ENCODE peak calls at places on chromosomes 4 and X, in ten cellular contexts. One of them, this sample, is unnamed.
A peak's percentile ranks its signal among the peaks of the same experiment; 100 is the strongest.

GRCh38 chr4:99587302-99587701 is 12.7 kb downstream of the MTTP start:
- DNase-seq in suprapubic skin: no peak
- DNase-seq in cardiac muscle cell: no peak
- DNase-seq in SK-N-SH: no peak
- DNase-seq in ovary: no peak
- DNase-seq in PC-9: no peak
- DNase-seq in AG04450: no peak
- DNase-seq in heart right ventricle: no peak
- DNase-seq in IMR-90: no peak
- DNase-seq in right lobe of liver: no peak
- DNase-seq in this sample: no peak

GRCh38 chrX:370244-370962 is 16.3 kb downstream of the PPP2R3B start:
- DNase-seq in cardiac muscle cell: no peak
- DNase-seq in PC-9: no peak
- DNase-seq in IMR-90: no peak
- DNase-seq in AG04450: no peak
- DNase-seq in SK-N-SH: no peak
- DNase-seq in heart right ventricle: peak; percentile 29
- DNase-seq in ovary: no peak
- DNase-seq in suprapubic skin: no peak
- DNase-seq in right lobe of liver: no peak
- DNase-seq in this sample: peak; percentile 60

GRCh38 chrX:31099536-31100090 is 27.8 kb upstream of the FTHL17 start:
- DNase-seq in SK-N-SH: no peak
- DNase-seq in PC-9: no peak
- DNase-seq in right lobe of liver: no peak
- DNase-seq in ovary: no peak
- DNase-seq in IMR-90: no peak
- DNase-seq in cardiac muscle cell: no peak
- DNase-seq in suprapubic skin: no peak
- DNase-seq in AG04450: no peak
- DNase-seq in heart right ventricle: no peak
- DNase-seq in this sample: no peak

GRCh38 chr4:152665691-152666410 is 13.9 kb downstream of the TMEM154 start:
- DNase-seq in PC-9: no peak
- DNase-seq in AG04450: no peak
- DNase-seq in heart right ventricle: no peak
- DNase-seq in SK-N-SH: no peak
- DNase-seq in right lobe of liver: no peak
- DNase-seq in suprapubic skin: no peak
- DNase-seq in IMR-90: no peak
- DNase-seq in cardiac muscle cell: no peak
- DNase-seq in ovary: no peak
- DNase-seq in this sample: peak; percentile 51

GRCh38 chr4:185580699-185581098 is 45.4 kb upstream of the PDLIM3 start:
- DNase-seq in ovary: no peak
- DNase-seq in suprapubic skin: no peak
- DNase-seq in SK-N-SH: no peak
- DNase-seq in IMR-90: peak; percentile 26
- DNase-seq in cardiac muscle cell: no peak
- DNase-seq in AG04450: no peak
- DNase-seq in heart right ventricle: no peak
- DNase-seq in right lobe of liver: no peak
- DNase-seq in PC-9: no peak
- DNase-seq in this sample: no peak

GRCh38 chrX:149453030-149453429 is 52.1 kb downstream of the IDS start:
- DNase-seq in ovary: no peak
- DNase-seq in heart right ventricle: no peak
- DNase-seq in PC-9: peak; percentile 44
- DNase-seq in suprapubic skin: no peak
- DNase-seq in cardiac muscle cell: peak; percentile 18
- DNase-seq in AG04450: no peak
- DNase-seq in IMR-90: peak; percentile 17
- DNase-seq in right lobe of liver: no peak
- DNase-seq in SK-N-SH: no peak
- DNase-seq in this sample: no peak

GRCh38 chrX:3548743-3549441 is 164.6 kb downstream of the PRKX start:
- DNase-seq in PC-9: no peak
- DNase-seq in cardiac muscle cell: peak; percentile 86
- DNase-seq in AG04450: peak; percentile 62
- DNase-seq in suprapubic skin: no peak
- DNase-seq in right lobe of liver: no peak
- DNase-seq in IMR-90: peak; percentile 79
- DNase-seq in SK-N-SH: peak; percentile 14
- DNase-seq in ovary: no peak
- DNase-seq in heart right ventricle: peak; percentile 12
- DNase-seq in this sample: no peak

GRCh38 chr4:116925900-116926457 is 159.4 kb downstream of the TRAM1L1 start:
- DNase-seq in ovary: no peak
- DNase-seq in right lobe of liver: peak; percentile 48
- DNase-seq in suprapubic skin: no peak
- DNase-seq in SK-N-SH: peak; percentile 69
- DNase-seq in cardiac muscle cell: no peak
- DNase-seq in PC-9: no peak
- DNase-seq in heart right ventricle: no peak
- DNase-seq in IMR-90: no peak
- DNase-seq in AG04450: no peak
- DNase-seq in this sample: peak; percentile 86

GRCh38 chr4:181671672-181672071 is 571.5 kb upstream of the TENM3 start:
- DNase-seq in suprapubic skin: no peak
- DNase-seq in IMR-90: no peak
- DNase-seq in SK-N-SH: no peak
- DNase-seq in right lobe of liver: no peak
- DNase-seq in AG04450: no peak
- DNase-seq in ovary: no peak
- DNase-seq in PC-9: no peak
- DNase-seq in heart right ventricle: no peak
- DNase-seq in cardiac muscle cell: no peak
- DNase-seq in this sample: no peak

GRCh38 chrX:40109288-40110008 is 11.7 kb upstream of the BCOR start:
- DNase-seq in right lobe of liver: peak; percentile 72
- DNase-seq in IMR-90: peak; percentile 55
- DNase-seq in cardiac muscle cell: peak; percentile 73
- DNase-seq in suprapubic skin: no peak
- DNase-seq in heart right ventricle: peak; percentile 59
- DNase-seq in SK-N-SH: peak; percentile 68
- DNase-seq in PC-9: no peak
- DNase-seq in ovary: peak; percentile 73
- DNase-seq in AG04450: no peak
- DNase-seq in this sample: peak; percentile 91

GRCh38 chrX:139203681-139204575 is 326.6 kb upstream of the F9 start:
- DNase-seq in right lobe of liver: peak; percentile 57
- DNase-seq in SK-N-SH: peak; percentile 33
- DNase-seq in heart right ventricle: no peak
- DNase-seq in IMR-90: no peak
- DNase-seq in cardiac muscle cell: peak; percentile 6
- DNase-seq in suprapubic skin: no peak
- DNase-seq in ovary: peak; percentile 11
- DNase-seq in PC-9: no peak
- DNase-seq in AG04450: no peak
- DNase-seq in this sample: peak; percentile 70

GRCh38 chrX:2231570-2232192 is 269.1 kb downstream of the DHRSX start:
- DNase-seq in right lobe of liver: no peak
- DNase-seq in heart right ventricle: no peak
- DNase-seq in AG04450: no peak
- DNase-seq in cardiac muscle cell: no peak
- DNase-seq in suprapubic skin: no peak
- DNase-seq in PC-9: no peak
- DNase-seq in ovary: no peak
- DNase-seq in SK-N-SH: no peak
- DNase-seq in IMR-90: no peak
- DNase-seq in this sample: no peak
- TF ChIP-seq CTCF in right lobe of liver: no peak
- TF ChIP-seq CTCF in heart right ventricle: no peak
- TF ChIP-seq CTCF in AG04450: no peak
- TF ChIP-seq CTCF in cardiac muscle cell: no peak
- TF ChIP-seq CTCF in suprapubic skin: no peak
- TF ChIP-seq CTCF in PC-9: no peak
- TF ChIP-seq CTCF in ovary: no peak
- TF ChIP-seq CTCF in SK-N-SH: no peak
- TF ChIP-seq CTCF in IMR-90: no peak
- TF ChIP-seq CTCF in this sample: no peak

GRCh38 chrX:67777148-67777547 is 233.3 kb downstream of the AR start:
- DNase-seq in SK-N-SH: no peak
- DNase-seq in cardiac muscle cell: no peak
- DNase-seq in IMR-90: no peak
- DNase-seq in ovary: no peak
- DNase-seq in suprapubic skin: no peak
- DNase-seq in heart right ventricle: no peak
- DNase-seq in PC-9: no peak
- DNase-seq in right lobe of liver: no peak
- DNase-seq in AG04450: no peak
- DNase-seq in this sample: no peak
- H3K27ac ChIP-seq in SK-N-SH: no peak overlapping the region
- H3K27ac ChIP-seq in cardiac muscle cell: no peak overlapping the region
- H3K27ac ChIP-seq in IMR-90: no peak overlapping the region
- H3K27ac ChIP-seq in ovary: no peak overlapping the region
- H3K27ac ChIP-seq in suprapubic skin: no peak overlapping the region
- H3K27ac ChIP-seq in heart right ventricle: no peak overlapping the region
- H3K27ac ChIP-seq in PC-9: no peak overlapping the region
- H3K27ac ChIP-seq in right lobe of liver: no peak overlapping the region
- H3K27ac ChIP-seq in AG04450: no peak overlapping the region
- H3K27ac ChIP-seq in this sample: no peak overlapping the region

GRCh38 chr4:3374667-3375066 is 67.1 kb upstream of the HGFAC start:
- DNase-seq in SK-N-SH: no peak
- DNase-seq in heart right ventricle: no peak
- DNase-seq in IMR-90: no peak
- DNase-seq in AG04450: no peak
- DNase-seq in ovary: no peak
- DNase-seq in PC-9: no peak
- DNase-seq in cardiac muscle cell: no peak
- DNase-seq in suprapubic skin: no peak
- DNase-seq in right lobe of liver: peak; percentile 60
- DNase-seq in this sample: no peak

GRCh38 chr4:3377557-3377956 is 64.2 kb upstream of the HGFAC start:
- DNase-seq in cardiac muscle cell: no peak
- DNase-seq in SK-N-SH: no peak
- DNase-seq in suprapubic skin: no peak
- DNase-seq in IMR-90: no peak
- DNase-seq in AG04450: no peak
- DNase-seq in right lobe of liver: no peak
- DNase-seq in ovary: no peak
- DNase-seq in heart right ventricle: no peak
- DNase-seq in PC-9: no peak
- DNase-seq in this sample: no peak

GRCh38 chr4:3374011-3374645 is 67.6 kb upstream of the HGFAC start:
- DNase-seq in IMR-90: no peak
- DNase-seq in SK-N-SH: no peak
- DNase-seq in cardiac muscle cell: no peak
- DNase-seq in right lobe of liver: no peak
- DNase-seq in AG04450: no peak
- DNase-seq in ovary: no peak
- DNase-seq in PC-9: no peak
- DNase-seq in suprapubic skin: no peak
- DNase-seq in heart right ventricle: no peak
- DNase-seq in this sample: no peak

GRCh38 chr4:3376266-3376665 is 65.5 kb upstream of the HGFAC start:
- DNase-seq in right lobe of liver: no peak
- DNase-seq in suprapubic skin: no peak
- DNase-seq in cardiac muscle cell: no peak
- DNase-seq in PC-9: no peak
- DNase-seq in SK-N-SH: no peak
- DNase-seq in IMR-90: no peak
- DNase-seq in heart right ventricle: no peak
- DNase-seq in ovary: no peak
- DNase-seq in AG04450: no peak
- DNase-seq in this sample: no peak

DNA sequence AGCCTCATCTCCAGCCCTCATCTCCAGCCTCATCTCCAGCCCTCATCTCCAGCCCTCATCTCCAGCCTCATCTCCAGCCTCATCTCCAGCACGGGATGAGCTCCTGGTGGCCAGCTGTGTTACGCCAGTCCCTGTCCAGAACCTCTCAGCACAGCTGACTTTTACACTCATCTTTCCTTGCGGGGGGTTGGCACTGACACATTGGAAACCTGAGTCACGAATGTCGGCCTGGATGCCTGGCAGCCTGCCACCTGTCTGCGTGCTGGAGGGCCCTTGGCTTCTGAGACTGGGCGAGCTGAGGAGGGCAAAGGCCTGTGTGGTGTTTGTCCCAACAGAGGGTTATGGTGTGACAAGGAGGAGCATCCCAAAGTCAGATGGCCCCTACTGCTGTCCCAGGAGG is 66.1 kb upstream of the HGFAC start:
- DNase-seq in AG04450: peak; percentile 43
- DNase-seq in PC-9: no peak
- DNase-seq in heart right ventricle: no peak
- DNase-seq in right lobe of liver: no peak
- DNase-seq in SK-N-SH: peak; percentile 26
- DNase-seq in suprapubic skin: no peak
- DNase-seq in cardiac muscle cell: peak; percentile 70
- DNase-seq in ovary: no peak
- DNase-seq in IMR-90: peak; percentile 89
- DNase-seq in this sample: no peak
- TF ChIP-seq CTCF in AG04450: no peak
- TF ChIP-seq CTCF in PC-9: no peak
- TF ChIP-seq CTCF in heart right ventricle: no peak
- TF ChIP-seq CTCF in right lobe of liver: no peak
- TF ChIP-seq CTCF in SK-N-SH: no peak
- TF ChIP-seq CTCF in suprapubic skin: no peak
- TF ChIP-seq CTCF in cardiac muscle cell: no peak
- TF ChIP-seq CTCF in ovary: no peak
- TF ChIP-seq CTCF in IMR-90: peak; percentile 8
- TF ChIP-seq CTCF in this sample: no peak

GRCh38 chr4:7153711-7154110 is 38.6 kb upstream of the SORCS2 start:
- DNase-seq in right lobe of liver: no peak
- DNase-seq in IMR-90: no peak
- DNase-seq in suprapubic skin: no peak
- DNase-seq in ovary: no peak
- DNase-seq in PC-9: no peak
- DNase-seq in cardiac muscle cell: no peak
- DNase-seq in heart right ventricle: no peak
- DNase-seq in AG04450: no peak
- DNase-seq in SK-N-SH: no peak
- DNase-seq in this sample: peak; percentile 20

GRCh38 chr4:7154351-7154981 is 37.9 kb upstream of the SORCS2 start:
- DNase-seq in cardiac muscle cell: no peak
- DNase-seq in heart right ventricle: no peak
- DNase-seq in suprapubic skin: peak; percentile 72
- DNase-seq in SK-N-SH: no peak
- DNase-seq in AG04450: no peak
- DNase-seq in ovary: peak; percentile 8
- DNase-seq in IMR-90: no peak
- DNase-seq in right lobe of liver: no peak
- DNase-seq in PC-9: no peak
- DNase-seq in this sample: peak; percentile 39

GRCh38 chr4:7156273-7157139 is 35.8 kb upstream of the SORCS2 start:
- DNase-seq in heart right ventricle: peak; percentile 49
- DNase-seq in ovary: peak; percentile 68
- DNase-seq in suprapubic skin: peak; percentile 79
- DNase-seq in cardiac muscle cell: peak; percentile 61
- DNase-seq in PC-9: no peak
- DNase-seq in right lobe of liver: no peak
- DNase-seq in IMR-90: peak; percentile 25
- DNase-seq in SK-N-SH: peak; percentile 68
- DNase-seq in AG04450: no peak
- DNase-seq in this sample: peak; percentile 87

GRCh38 chr4:7157140-7157488 is 35.2 kb upstream of the SORCS2 start:
- DNase-seq in suprapubic skin: no peak
- DNase-seq in ovary: no peak
- DNase-seq in right lobe of liver: no peak
- DNase-seq in SK-N-SH: peak; percentile 76
- DNase-seq in AG04450: no peak
- DNase-seq in cardiac muscle cell: no peak
- DNase-seq in heart right ventricle: no peak
- DNase-seq in IMR-90: no peak
- DNase-seq in PC-9: no peak
- DNase-seq in this sample: no peak

GRCh38 chr4:7155611-7156071 is 36.7 kb upstream of the SORCS2 start:
- DNase-seq in PC-9: peak; percentile 25
- DNase-seq in heart right ventricle: peak; percentile 57
- DNase-seq in suprapubic skin: peak; percentile 68
- DNase-seq in right lobe of liver: no peak
- DNase-seq in SK-N-SH: no peak
- DNase-seq in ovary: peak; percentile 67
- DNase-seq in AG04450: no peak
- DNase-seq in cardiac muscle cell: peak; percentile 16
- DNase-seq in IMR-90: no peak
- DNase-seq in this sample: peak; percentile 55
- H3K27ac ChIP-seq in PC-9: no peak overlapping the region
- H3K27ac ChIP-seq in heart right ventricle: no peak overlapping the region
- H3K27ac ChIP-seq in suprapubic skin: peak overlapping the region; percentile 43
- H3K27ac ChIP-seq in right lobe of liver: no peak overlapping the region
- H3K27ac ChIP-seq in SK-N-SH: no peak overlapping the region
- H3K27ac ChIP-seq in ovary: no peak overlapping the region
- H3K27ac ChIP-seq in AG04450: no peak overlapping the region
- H3K27ac ChIP-seq in cardiac muscle cell: no peak overlapping the region
- H3K27ac ChIP-seq in IMR-90: no peak overlapping the region
- H3K27ac ChIP-seq in this sample: no peak overlapping the region